ENCODE peak calls at places on chromosomes 1 and 21, in nine cellular contexts. K, F, C, P, L, M, E, D and N are unnamed samples.

GRCh38 chr1:91173379-91173890 is 151.6 kb upstream of the ZNF644 start:
- DNase-seq in K (peak; percentile 45), F (no peak), C (no peak), P (no peak), L (no peak), M (no peak), E (no peak), D (no peak), N (no peak)

GRCh38 chr1:207822602-207823451 is 71.0 kb downstream of the CD46 start:
- DNase-seq in K (peak; percentile 36), F (peak; percentile 65), C (peak; percentile 94), P (no peak), L (peak; percentile 72), M (no peak), E (peak; percentile 39), D (peak; percentile 54), N (no peak)

GRCh38 chr1:212567676-212568075 is 40.9 kb upstream of the ATF3 start:
- DNase-seq in K (no peak), F (no peak), C (no peak), P (no peak), L (no peak), M (no peak), E (no peak), D (no peak), N (no peak)

GRCh38 chr1:24416666-24417391 is 1.2 kb downstream of the NIPAL3 start:
- DNase-seq in K (peak; percentile 29), F (no peak), C (no peak), P (peak; percentile 96), L (peak; percentile 54), M (no peak), E (no peak), D (peak; percentile 29), N (no peak)

GRCh38 chr1:105467549-105467948 is 1588.9 kb upstream of the PRMT6 start:
- DNase-seq in K (no peak), F (no peak), C (no peak), P (no peak), L (no peak), M (no peak), E (no peak), D (no peak), N (no peak)

GRCh38 chr1:235843458-235843857 is 23.2 kb downstream of the LYST start:
- DNase-seq in K (peak; percentile 77), F (no peak), C (no peak), P (peak; percentile 39), L (no peak), M (no peak), E (no peak), D (no peak), N (no peak)

GRCh38 chr1:52662645-52663313 is 29.8 kb downstream of the SHISAL2A start:
- DNase-seq in K (peak; percentile 68), F (no peak), C (no peak), P (peak; percentile 66), L (no peak), M (peak; percentile 62), E (peak; percentile 79), D (no peak), N (no peak)

GRCh38 chr1:7470904-7471638 is 300.0 kb upstream of the VAMP3 start:
- DNase-seq in K (no peak), F (no peak), C (peak; percentile 46), P (peak; percentile 96), L (peak; percentile 47), M (no peak), E (no peak), D (peak; percentile 27), N (no peak)

GRCh38 chr1:38094711-38095336 is 48.2 kb upstream of the POU3F1 start:
- DNase-seq in K (peak; percentile 86), F (no peak), C (no peak), P (no peak), L (no peak), M (no peak), E (no peak), D (no peak), N (no peak)

GRCh38 chr1:162699366-162699765 is 67.1 kb downstream of the DDR2 start:
- DNase-seq in K (no peak), F (no peak), C (no peak), P (no peak), L (no peak), M (no peak), E (no peak), D (no peak), N (no peak)

GRCh38 chr1:244056602-244057001 is 5.5 kb downstream of the ZBTB18 start:
- DNase-seq in K (no peak), F (no peak), C (no peak), P (no peak), L (no peak), M (no peak), E (no peak), D (no peak), N (no peak)

GRCh38 chr21:27244356-27244755 is 277.5 kb upstream of the ADAMTS5 start:
- DNase-seq in K (no peak), F (no peak), C (no peak), P (no peak), L (no peak), M (no peak), E (no peak), D (no peak), N (no peak)

GRCh38 chr21:27269646-27270045 is 302.8 kb upstream of the ADAMTS5 start:
- DNase-seq in K (no peak), F (no peak), C (no peak), P (peak; percentile 86), L (no peak), M (no peak), E (no peak), D (no peak), N (no peak)

GRCh38 chr1:160637821-160638539 is 8.9 kb downstream of the SLAMF1 start:
- DNase-seq in K (no peak), F (no peak), C (no peak), P (peak; percentile 46), L (no peak), M (no peak), E (no peak), D (no peak), N (no peak)

GRCh38 chr1:171939730-171940129 is 98.4 kb downstream of the DNM3 start:
- DNase-seq in K (no peak), F (no peak), C (no peak), P (no peak), L (no peak), M (no peak), E (no peak), D (no peak), N (no peak)

GRCh38 chr1:86503477-86504129 is 34.9 kb downstream of the CLCA1 start:
- DNase-seq in K (no peak), F (no peak), C (peak; percentile 65), P (no peak), L (no peak), M (no peak), E (peak; percentile 22), D (no peak), N (no peak)

GRCh38 chr1:118081387-118081786 is 103.6 kb downstream of the SPAG17 start:
- DNase-seq in K (no peak), F (no peak), C (no peak), P (no peak), L (no peak), M (no peak), E (no peak), D (no peak), N (no peak)

GRCh38 chr1:33295023-33295422 is 25.9 kb downstream of the A3GALT2 start:
- DNase-seq in K (no peak), F (no peak), C (no peak), P (no peak), L (no peak), M (no peak), E (no peak), D (no peak), N (no peak)

GRCh38 chr1:46180082-46180616 is 3.9 kb upstream of the P3R3URF start:
- DNase-seq in K (peak; percentile 18), F (no peak), C (no peak), P (peak; percentile 37), L (peak; percentile 24), M (no peak), E (peak; percentile 80), D (no peak), N (no peak)

GRCh38 chr1:112267929-112268328 is 128.1 kb upstream of the CTTNBP2NL start:
- DNase-seq in K (no peak), F (no peak), C (peak; percentile 38), P (no peak), L (no peak), M (no peak), E (peak; percentile 25), D (no peak), N (no peak)

GRCh38 chr1:211247921-211248320 is 11.2 kb upstream of the RCOR3 start:
- DNase-seq in K (peak; percentile 21), F (no peak), C (no peak), P (no peak), L (no peak), M (no peak), E (no peak), D (no peak), N (no peak)

GRCh38 chr1:50611675-50612074 is 188.4 kb upstream of the DMRTA2 start:
- DNase-seq in K (peak; percentile 41), F (no peak), C (no peak), P (no peak), L (no peak), M (no peak), E (no peak), D (no peak), N (no peak)

GRCh38 chr1:162235261-162235780 is 141.3 kb downstream of the SPATA46 start:
- DNase-seq in K (no peak), F (no peak), C (no peak), P (no peak), L (no peak), M (no peak), E (no peak), D (no peak), N (no peak)

GRCh38 chr1:94514095-94514727 is 27.3 kb downstream of the F3 start:
- DNase-seq in K (peak; percentile 7), F (no peak), C (no peak), P (peak; percentile 46), L (peak; percentile 5), M (peak; percentile 31), E (peak; percentile 39), D (no peak), N (no peak)

GRCh38 chr1:65090406-65090805 is 57.6 kb upstream of the AK4 start:
- DNase-seq in K (no peak), F (no peak), C (no peak), P (no peak), L (no peak), M (no peak), E (no peak), D (no peak), N (no peak)

GRCh38 chr1:209416660-209417059 is 166.9 kb upstream of the CAMK1G start:
- DNase-seq in K (no peak), F (no peak), C (no peak), P (no peak), L (no peak), M (no peak), E (no peak), D (no peak), N (no peak)

GRCh38 chr1:68231627-68232303 is 558 bp downstream of the WLS start:
- DNase-seq in K (peak; percentile 60), F (no peak), C (peak; percentile 66), P (peak; percentile 68), L (no peak), M (peak; percentile 24), E (no peak), D (no peak), N (no peak)

GRCh38 chr1:202249846-202250245 is 56.2 kb downstream of the LGR6 start:
- DNase-seq in K (no peak), F (no peak), C (no peak), P (no peak), L (no peak), M (no peak), E (no peak), D (no peak), N (peak; percentile 18)

GRCh38 chr1:48644950-48645605 is 131.6 kb downstream of the BEND5 start:
- DNase-seq in K (peak; percentile 91), F (no peak), C (no peak), P (no peak), L (no peak), M (no peak), E (no peak), D (no peak), N (no peak)

GRCh38 chr1:79825551-79825950 is 819.0 kb upstream of the ADGRL4 start:
- DNase-seq in K (no peak), F (no peak), C (no peak), P (no peak), L (no peak), M (no peak), E (no peak), D (no peak), N (no peak)

GRCh38 chr21:17462276-17462981 is 50.4 kb upstream of the CXADR start:
- DNase-seq in K (no peak), F (no peak), C (no peak), P (no peak), L (no peak), M (no peak), E (no peak), D (no peak), N (no peak)